ENCODE peak calls at places on chromosomes 12 and 14, in seven cellular contexts. E is neuronal stem cell, A is trophoblast cell, P is mesendoderm, B is mesenchymal stem cell, X is H9, T is H1. S is an unnamed sample.
A peak's percentile ranks its signal among the peaks of the same experiment; 100 is the strongest.

GRCh38 chr14:81315344-81315743 is 84.8 kb downstream of the STON2 start:
- DNase-seq in X (peak; percentile 79), P (peak; percentile 97), A (no peak), B (no peak), T (peak; percentile 31), E (peak; percentile 57), S (no peak)

GRCh38 chr12:50537538-50537919 is 32.7 kb downstream of the DIP2B start:
- DNase-seq in A (peak; percentile 35), B (peak; percentile 60), E (no peak), P (no peak), T (no peak), X (no peak), S (peak; percentile 85)

GRCh38 chr14:98951031-98951430 is 321.0 kb downstream of the BCL11B start:
- DNase-seq in X (no peak), P (no peak), T (no peak), E (no peak), B (no peak), A (no peak), S (no peak)

GRCh38 chr12:15356831-15357456 is 34.6 kb downstream of the PTPRO start:
- DNase-seq in P (peak; percentile 16), T (no peak), A (no peak), E (no peak), X (no peak), B (no peak), S (no peak)

GRCh38 chr14:99320621-99321235 is 48.7 kb upstream of the BCL11B start:
- DNase-seq in E (no peak), B (no peak), T (no peak), P (no peak), A (no peak), X (no peak), S (no peak)

GRCh38 chr12:64895541-64895940 is 71.1 kb downstream of the TBC1D30 start:
- DNase-seq in E (no peak), B (peak; percentile 4), P (no peak), X (no peak), A (no peak), T (no peak), S (peak; percentile 72)

GRCh38 chr12:7915911-7916403 is 20.0 kb downstream of the SLC2A3 start:
- DNase-seq in X (peak; percentile 72), P (peak; percentile 66), A (no peak), T (no peak), E (no peak), B (peak; percentile 39), S (no peak)

GRCh38 chr12:124855275-124855957 is 8.2 kb downstream of the SCARB1 start:
- DNase-seq in E (no peak), T (no peak), P (no peak), X (no peak), A (no peak), B (no peak), S (no peak)

GRCh38 chr12:27808831-27809230 is 28.8 kb upstream of the MANSC4 start:
- DNase-seq in A (no peak), E (no peak), T (no peak), X (no peak), B (peak; percentile 67), P (no peak), S (no peak)

GRCh38 chr12:113742801-113743200 is 223.3 kb downstream of the RBM19 start:
- DNase-seq in A (peak; percentile 84), P (no peak), E (no peak), B (no peak), X (no peak), T (no peak), S (no peak)

GRCh38 chr12:120242971-120243699 is 22.4 kb downstream of the PXN start:
- DNase-seq in X (no peak), P (no peak), B (no peak), E (no peak), T (no peak), A (peak; percentile 36), S (no peak)

GRCh38 chr12:59834659-59835474 is 239.0 kb downstream of the SLC16A7 start:
- DNase-seq in X (no peak), E (no peak), P (peak; percentile 37), T (no peak), A (peak; percentile 27), B (peak; percentile 42), S (peak; percentile 47)

GRCh38 chr12:42356344-42356743 is 30.4 kb downstream of the PPHLN1 start:
- DNase-seq in E (no peak), A (no peak), B (no peak), P (no peak), X (no peak), T (no peak), S (no peak)

GRCh38 chr14:65833256-65833880 is 420.8 kb downstream of the FUT8 start:
- DNase-seq in A (no peak), X (no peak), B (no peak), P (no peak), T (no peak), E (no peak), S (no peak)

GRCh38 chr12:62248873-62249272 is 11.3 kb upstream of the USP15 start:
- DNase-seq in A (peak; percentile 99), X (no peak), T (no peak), B (no peak), E (no peak), P (no peak), S (no peak)

GRCh38 chr12:106238146-106238545 is 9.7 kb downstream of the CKAP4 start:
- DNase-seq in P (peak; percentile 42), B (no peak), T (no peak), E (no peak), X (peak; percentile 45), A (peak; percentile 83), S (no peak)

GRCh38 chr14:50795909-50796308 is 35.1 kb downstream of the NIN start:
- DNase-seq in P (no peak), A (no peak), X (no peak), E (no peak), T (no peak), B (no peak), S (no peak)

GRCh38 chr14:61051046-61051445 is 70.0 kb downstream of the SLC38A6 start:
- DNase-seq in E (no peak), X (no peak), P (peak; percentile 14), A (no peak), B (no peak), T (no peak), S (peak; percentile 10)

GRCh38 chr12:53560386-53560785 is 53.1 kb upstream of the NPFF start:
- DNase-seq in X (no peak), B (peak; percentile 11), A (no peak), E (no peak), T (no peak), P (no peak), S (peak; percentile 66)

GRCh38 chr14:90193925-90194324 is 62.4 kb upstream of the PSMC1 start:
- DNase-seq in T (no peak), P (peak; percentile 63), X (peak; percentile 62), B (no peak), A (peak; percentile 7), E (no peak), S (no peak)
- H2BK120ac ChIP-seq in T (no peak overlapping the region), P (no peak overlapping the region), X (no peak overlapping the region), B (no peak overlapping the region), A (no peak overlapping the region), E (no peak overlapping the region), S (no peak overlapping the region)

GRCh38 chr14:103547941-103548462 is 14.5 kb downstream of the BAG5 start:
- DNase-seq in P (no peak), A (no peak), B (no peak), X (no peak), T (no peak), E (no peak), S (no peak)
- H2BK120ac ChIP-seq in P (no peak overlapping the region), A (no peak overlapping the region), B (no peak overlapping the region), X (no peak overlapping the region), T (no peak overlapping the region), E (no peak overlapping the region), S (no peak overlapping the region)

GRCh38 chr12:103282124-103282523 is 213.6 kb downstream of the C12orf42 start:
- DNase-seq in A (no peak), X (no peak), B (no peak), T (no peak), E (no peak), P (no peak), S (no peak)
- H2BK120ac ChIP-seq in A (no peak overlapping the region), X (no peak overlapping the region), B (no peak overlapping the region), T (no peak overlapping the region), E (no peak overlapping the region), P (no peak overlapping the region), S (no peak overlapping the region)

DNA sequence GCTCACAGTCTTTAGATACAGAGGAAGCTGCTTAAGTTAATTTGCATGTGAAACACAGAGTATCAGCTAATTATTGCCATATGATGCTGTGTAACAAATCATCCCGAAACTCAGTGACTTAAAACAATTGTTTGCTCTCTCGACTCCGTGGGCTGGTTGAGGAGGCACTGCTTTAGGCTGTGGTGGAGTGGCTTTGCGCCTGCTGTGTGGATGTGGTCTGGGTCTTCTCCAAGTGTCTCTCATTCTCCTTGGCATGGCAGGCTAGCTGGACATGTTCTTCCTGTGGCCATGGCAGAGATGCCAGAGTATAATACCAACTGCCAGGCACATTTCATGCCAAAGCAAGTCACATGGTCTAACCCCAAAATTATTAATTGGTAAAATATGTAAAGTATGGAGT is 40.9 kb downstream of the PELI2 start:
- DNase-seq in B (no peak), A (no peak), P (no peak), X (no peak), T (no peak), E (no peak), S (no peak)
- H2BK120ac ChIP-seq in B (no peak overlapping the region), A (no peak overlapping the region), P (no peak overlapping the region), X (no peak overlapping the region), T (no peak overlapping the region), E (no peak overlapping the region), S (no peak overlapping the region)

GRCh38 chr14:91458612-91459011 is 41.0 kb upstream of the CCDC88C start:
- DNase-seq in X (no peak), T (no peak), P (no peak), B (no peak), A (no peak), E (no peak), S (no peak)
- H2BK120ac ChIP-seq in X (no peak overlapping the region), T (no peak overlapping the region), P (no peak overlapping the region), B (no peak overlapping the region), A (no peak overlapping the region), E (no peak overlapping the region), S (no peak overlapping the region)

GRCh38 chr14:85214471-85214870 is 315.5 kb upstream of the FLRT2 start:
- DNase-seq in B (no peak), X (no peak), T (no peak), E (no peak), P (no peak), A (no peak), S (peak; percentile 28)
- H2BK120ac ChIP-seq in B (no peak overlapping the region), X (no peak overlapping the region), T (no peak overlapping the region), E (no peak overlapping the region), P (no peak overlapping the region), A (no peak overlapping the region), S (no peak overlapping the region)

S was measured in IMR-90.